ENCODE peak calls at places on chromosome 1, in six cellular contexts. J is PC-3, H is heart left ventricle, K is pancreas, R is right cardiac atrium, A is OCI-LY7. Y is an unnamed sample.

GRCh38 chr1:81155131-81155530 is 645.6 kb upstream of the ADGRL2 start:
- DNase-seq in H (no peak), J (no peak), K (no peak), R (no peak), A (no peak), Y (peak; percentile 81)

GRCh38 chr1:202230061-202230938 is 36.7 kb downstream of the LGR6 start:
- DNase-seq in K (no peak), J (no peak), A (no peak), R (no peak), H (peak; percentile 43), Y (no peak)

GRCh38 chr1:177181631-177182291 is 11.0 kb downstream of the BRINP2 start:
- DNase-seq in J (peak; percentile 78), K (peak; percentile 83), A (peak; percentile 0), R (peak; percentile 79), H (peak; percentile 67), Y (peak; percentile 15)

GRCh38 chr1:48725331-48725730 is 51.4 kb downstream of the BEND5 start:
- DNase-seq in K (no peak), A (no peak), R (no peak), J (peak; percentile 10), H (no peak), Y (peak; percentile 28)

GRCh38 chr1:41045740-41046139 is 24.2 kb upstream of the SLFNL1 start:
- DNase-seq in R (peak; percentile 71), H (peak; percentile 45), J (peak; percentile 30), A (no peak), K (no peak), Y (peak; percentile 78)

GRCh38 chr1:176701151-176701866 is 238.3 kb downstream of the PAPPA2 start:
- DNase-seq in J (no peak), K (no peak), A (no peak), R (no peak), H (no peak), Y (no peak)

GRCh38 chr1:70745199-70745598 is 302.4 kb downstream of the PTGER3 start:
- DNase-seq in J (peak; percentile 43), H (no peak), R (no peak), K (no peak), A (peak; percentile 9), Y (no peak)

GRCh38 chr1:7454052-7454815 is 316.9 kb upstream of the VAMP3 start:
- DNase-seq in A (no peak), J (peak; percentile 18), K (no peak), H (no peak), R (peak; percentile 70), Y (no peak)

GRCh38 chr1:108865316-108865910 is 8.5 kb upstream of the AKNAD1 start:
- DNase-seq in H (no peak), A (no peak), K (no peak), R (no peak), J (no peak), Y (no peak)

GRCh38 chr1:115282825-115283224 is 55.2 kb downstream of the NGF start:
- DNase-seq in H (peak; percentile 89), K (no peak), A (peak; percentile 22), R (peak; percentile 95), J (no peak), Y (no peak)

GRCh38 chr1:27099904-27100796 is 54.8 kb downstream of the SLC9A1 start:
- DNase-seq in A (no peak), K (no peak), J (no peak), H (peak; percentile 56), R (peak; percentile 92), Y (no peak)

GRCh38 chr1:178607718-178608408 is 95.0 kb downstream of the TEX35 start:
- DNase-seq in R (no peak), J (no peak), H (no peak), K (no peak), A (peak; percentile 45), Y (peak; percentile 46)

GRCh38 chr1:9069324-9070100 is at the start of gene SLC2A5:
- DNase-seq in A (peak; percentile 97), K (no peak), R (peak; percentile 72), J (no peak), H (no peak), Y (no peak)

GRCh38 chr1:107964397-107965111 is 426 bp downstream of the VAV3 start:
- DNase-seq in J (no peak), K (no peak), R (peak; percentile 72), A (peak; percentile 46), H (peak; percentile 31), Y (peak; percentile 14)

GRCh38 chr1:243712890-243713425 is 137.1 kb downstream of the AKT3 start:
- DNase-seq in J (peak; percentile 20), R (no peak), K (no peak), A (no peak), H (no peak), Y (peak; percentile 12)

GRCh38 chr1:215543806-215544205 is 23.3 kb upstream of the KCTD3 start:
- DNase-seq in H (no peak), J (no peak), A (no peak), R (no peak), K (no peak), Y (no peak)

GRCh38 chr1:232291258-232291657 is 338.7 kb downstream of the SIPA1L2 start:
- DNase-seq in H (peak; percentile 36), R (peak; percentile 66), A (no peak), K (no peak), J (no peak), Y (no peak)

GRCh38 chr1:203536981-203537455 is 43.1 kb downstream of the OPTC start:
- DNase-seq in K (no peak), J (peak; percentile 93), H (no peak), R (no peak), A (no peak), Y (peak; percentile 76)

GRCh38 chr1:221840511-221841243 is 98.8 kb upstream of the DUSP10 start:
- DNase-seq in J (no peak), R (peak; percentile 57), A (no peak), K (no peak), H (peak; percentile 76), Y (no peak)

GRCh38 chr1:151934048-151934493 is 24.8 kb upstream of the THEM4 start:
- DNase-seq in J (peak; percentile 88), K (no peak), R (no peak), A (peak; percentile 64), H (no peak), Y (peak; percentile 25)

GRCh38 chr1:204445860-204446412 is 34.3 kb upstream of the PPP1R15B start:
- DNase-seq in R (peak; percentile 75), K (peak; percentile 75), H (no peak), A (peak; percentile 71), J (peak; percentile 55), Y (no peak)

GRCh38 chr1:37303884-37304574 is 170.4 kb upstream of the ZC3H12A start:
- DNase-seq in J (no peak), R (no peak), H (no peak), K (no peak), A (no peak), Y (no peak)

GRCh38 chr1:219954736-219955421 is 26.5 kb upstream of the SLC30A10 start:
- DNase-seq in R (no peak), A (no peak), J (no peak), H (no peak), K (no peak), Y (no peak)

GRCh38 chr1:164132001-164132400 is 427.0 kb upstream of the PBX1 start:
- DNase-seq in A (no peak), J (no peak), H (no peak), R (no peak), K (no peak), Y (no peak)

GRCh38 chr1:27292111-27292510 is 29.9 kb upstream of the TMEM222 start:
- DNase-seq in K (no peak), H (no peak), A (no peak), R (no peak), J (peak; percentile 88), Y (peak; percentile 27)

GRCh38 chr1:9700340-9700739 is 48.8 kb downstream of the PIK3CD start:
- DNase-seq in H (no peak), J (peak; percentile 93), K (no peak), A (no peak), R (no peak), Y (peak; percentile 90)

GRCh38 chr1:195122497-195122896 is 1485.7 kb downstream of the KCNT2 start:
- DNase-seq in H (no peak), J (no peak), K (no peak), R (no peak), A (no peak), Y (no peak)
- H3K4me1 ChIP-seq in H (no peaks in the 10 kb centered on the region), J (no peaks in the 10 kb centered on the region), K (no peaks in the 10 kb centered on the region), R (no peaks in the 10 kb centered on the region), A (no peaks in the 10 kb centered on the region), Y (no peaks in the 10 kb centered on the region)

GRCh38 chr1:247165674-247166073 is 6.1 kb downstream of the ZNF124 start:
- DNase-seq in A (no peak), K (no peak), J (no peak), R (no peak), H (no peak), Y (no peak)
- H3K9me3 ChIP-seq in A (peaks cover 73% of the 10 kb centered on the region), K (no peaks in the 10 kb centered on the region), J (peaks cover 41% of the 10 kb centered on the region), R (peaks cover 1% of the 10 kb centered on the region), H (peaks cover 76% of the 10 kb centered on the region), Y (peaks cover 3% of the 10 kb centered on the region)

GRCh38 chr1:223772771-223773160 is 60.4 kb downstream of the CAPN2 start:
- DNase-seq in R (no peak), A (no peak), J (no peak), H (no peak), K (no peak), Y (no peak)

GRCh38 chr1:223771814-223772770 is 59.8 kb downstream of the CAPN2 start:
- DNase-seq in K (no peak), J (peak; percentile 93), R (peak; percentile 90), A (no peak), H (peak; percentile 67), Y (peak; percentile 93)

GRCh38 chr1:223774133-223774811 is 61.9 kb downstream of the CAPN2 start:
- DNase-seq in H (no peak), R (no peak), A (no peak), J (no peak), K (no peak), Y (no peak)

GRCh38 chr1:223770621-223771315 is 58.4 kb downstream of the CAPN2 start:
- DNase-seq in J (no peak), R (no peak), K (no peak), H (no peak), A (no peak), Y (no peak)

DNA sequence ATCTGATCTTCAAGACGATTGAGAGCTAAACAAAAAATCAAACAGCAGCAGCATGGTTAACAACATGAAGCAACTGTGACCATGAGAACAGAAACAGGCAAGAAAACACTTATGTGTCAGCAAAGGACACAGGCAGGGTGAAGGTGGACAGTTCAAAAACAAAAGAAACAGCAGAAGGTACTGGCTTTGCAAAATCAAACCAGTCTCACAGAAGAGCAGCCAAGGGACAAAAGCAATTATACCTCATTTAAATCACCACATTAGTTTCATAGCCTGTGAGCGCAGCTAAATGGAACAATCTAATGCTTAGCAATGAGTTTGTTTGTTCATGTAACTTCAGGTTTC is 59.1 kb downstream of the CAPN2 start:
- DNase-seq in H (no peak), K (no peak), J (no peak), R (no peak), A (no peak), Y (no peak)
- H3K4me1 ChIP-seq in H (peaks cover 29% of the 10 kb centered on the region), K (no peaks in the 10 kb centered on the region), J (peaks cover 69% of the 10 kb centered on the region), R (peaks cover 13% of the 10 kb centered on the region), A (no peaks in the 10 kb centered on the region), Y (peaks cover 52% of the 10 kb centered on the region)

DNA sequence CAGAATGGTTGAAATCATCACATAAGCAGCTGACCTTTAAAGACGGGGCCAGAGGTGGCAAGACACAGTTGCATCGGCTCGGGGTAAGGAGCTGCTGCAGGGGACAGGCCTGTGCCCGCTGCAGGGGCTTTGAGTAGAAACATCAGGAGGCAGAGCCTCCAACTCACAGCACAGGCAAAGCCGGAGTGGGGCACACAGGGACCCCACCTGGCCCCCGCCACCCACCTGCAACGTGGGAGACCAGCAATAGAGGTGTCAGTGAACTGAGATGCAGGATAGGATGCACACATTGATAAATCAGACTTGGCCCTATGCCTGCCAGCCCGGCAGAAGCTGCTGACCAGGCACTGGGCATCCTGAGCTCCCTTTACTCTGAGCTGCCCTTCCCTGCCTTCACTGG is 257.2 kb downstream of the NPHP4 start:
- DNase-seq in H (no peak), K (peak; percentile 41), R (no peak), A (no peak), J (no peak), Y (no peak)
- H3K9me3 ChIP-seq in H (no peaks in the 10 kb centered on the region), K (no peaks in the 10 kb centered on the region), R (no peaks in the 10 kb centered on the region), A (no peaks in the 10 kb centered on the region), J (no peaks in the 10 kb centered on the region), Y (no peaks in the 10 kb centered on the region)